ENCODE peak calls at places on chromosomes 4 and X, in six cellular contexts. One of them, this sample, is unnamed.

GRCh38 chrX:23799469-23800065 is 16.6 kb downstream of the SAT1 start:
- DNase-seq in heart left ventricle: no peak
- DNase-seq in upper lobe of right lung: no peak
- DNase-seq in left ventricle myocardium inferior: no peak
- DNase-seq in Peyer's patch: no peak
- DNase-seq in AG09309: no peak
- DNase-seq in this sample: peak

GRCh38 chr4:141350122-141350904 is 129.6 kb downstream of the ZNF330 start:
- DNase-seq in Peyer's patch: peak
- DNase-seq in AG09309: peak
- DNase-seq in left ventricle myocardium inferior: no peak
- DNase-seq in heart left ventricle: no peak
- DNase-seq in upper lobe of right lung: peak
- DNase-seq in this sample: peak

GRCh38 chrX:19563746-19564145 is 48.4 kb upstream of the MAP3K15 start:
- DNase-seq in heart left ventricle: no peak
- DNase-seq in AG09309: no peak
- DNase-seq in left ventricle myocardium inferior: no peak
- DNase-seq in upper lobe of right lung: no peak
- DNase-seq in Peyer's patch: no peak
- DNase-seq in this sample: no peak

GRCh38 chrX:67922950-67923349 is 379.1 kb downstream of the AR start:
- DNase-seq in heart left ventricle: no peak
- DNase-seq in upper lobe of right lung: no peak
- DNase-seq in left ventricle myocardium inferior: no peak
- DNase-seq in Peyer's patch: no peak
- DNase-seq in AG09309: no peak
- DNase-seq in this sample: no peak

GRCh38 chr4:140497776-140498636 is at the start of gene MGAT4D:
- DNase-seq in upper lobe of right lung: peak
- DNase-seq in AG09309: no peak
- DNase-seq in heart left ventricle: peak
- DNase-seq in Peyer's patch: no peak
- DNase-seq in left ventricle myocardium inferior: no peak
- DNase-seq in this sample: no peak

GRCh38 chrX:115539841-115540240 is 21.1 kb upstream of the PLS3 start:
- DNase-seq in left ventricle myocardium inferior: no peak
- DNase-seq in upper lobe of right lung: no peak
- DNase-seq in AG09309: no peak
- DNase-seq in heart left ventricle: no peak
- DNase-seq in Peyer's patch: no peak
- DNase-seq in this sample: no peak

GRCh38 chrX:47232803-47233332 is at the start of gene USP11:
- DNase-seq in heart left ventricle: peak
- DNase-seq in AG09309: no peak
- DNase-seq in Peyer's patch: peak
- DNase-seq in upper lobe of right lung: peak
- DNase-seq in left ventricle myocardium inferior: no peak
- DNase-seq in this sample: peak

GRCh38 chr4:69360271-69360670 is 80.0 kb downstream of the UGT2B28 start:
- DNase-seq in AG09309: no peak
- DNase-seq in left ventricle myocardium inferior: no peak
- DNase-seq in heart left ventricle: no peak
- DNase-seq in upper lobe of right lung: no peak
- DNase-seq in Peyer's patch: no peak
- DNase-seq in this sample: no peak

GRCh38 chrX:22165732-22166457 is 106.8 kb upstream of the CBLL2 start:
- DNase-seq in left ventricle myocardium inferior: no peak
- DNase-seq in upper lobe of right lung: no peak
- DNase-seq in heart left ventricle: no peak
- DNase-seq in AG09309: no peak
- DNase-seq in Peyer's patch: no peak
- DNase-seq in this sample: peak

GRCh38 chr4:2337896-2338295 is 76.0 kb upstream of the MXD4 start:
- DNase-seq in heart left ventricle: no peak
- DNase-seq in left ventricle myocardium inferior: no peak
- DNase-seq in AG09309: no peak
- DNase-seq in upper lobe of right lung: no peak
- DNase-seq in Peyer's patch: no peak
- DNase-seq in this sample: no peak

DNA sequence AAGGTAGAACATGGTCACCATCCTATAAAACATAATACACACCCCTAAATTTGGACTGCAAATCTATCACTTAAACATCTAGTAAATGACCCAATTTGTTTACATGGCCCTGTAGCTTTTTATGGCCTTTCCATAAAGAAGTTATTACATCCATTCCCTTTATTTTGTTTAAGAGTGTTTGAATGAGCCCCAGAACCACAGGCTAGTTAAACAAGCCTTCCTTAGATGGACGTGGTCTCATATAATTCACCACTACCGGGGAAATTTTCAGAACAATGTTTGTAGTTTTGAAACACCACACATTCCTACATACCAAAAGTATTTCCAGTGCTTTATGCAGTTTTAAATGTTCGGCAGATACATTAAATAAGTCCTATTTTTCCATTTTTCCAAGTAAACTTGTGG is 12.3 kb downstream of the PDGFC start:
- DNase-seq in heart left ventricle: no peak
- DNase-seq in AG09309: peak
- DNase-seq in upper lobe of right lung: no peak
- DNase-seq in Peyer's patch: no peak
- DNase-seq in left ventricle myocardium inferior: no peak
- DNase-seq in this sample: peak
- H3K4me3 ChIP-seq in heart left ventricle: no peak
- H3K4me3 ChIP-seq in AG09309: no peak
- H3K4me3 ChIP-seq in upper lobe of right lung: no peak
- H3K4me3 ChIP-seq in Peyer's patch: no peak
- H3K4me3 ChIP-seq in left ventricle myocardium inferior: no peak
- H3K4me3 ChIP-seq in this sample: no peak

DNA sequence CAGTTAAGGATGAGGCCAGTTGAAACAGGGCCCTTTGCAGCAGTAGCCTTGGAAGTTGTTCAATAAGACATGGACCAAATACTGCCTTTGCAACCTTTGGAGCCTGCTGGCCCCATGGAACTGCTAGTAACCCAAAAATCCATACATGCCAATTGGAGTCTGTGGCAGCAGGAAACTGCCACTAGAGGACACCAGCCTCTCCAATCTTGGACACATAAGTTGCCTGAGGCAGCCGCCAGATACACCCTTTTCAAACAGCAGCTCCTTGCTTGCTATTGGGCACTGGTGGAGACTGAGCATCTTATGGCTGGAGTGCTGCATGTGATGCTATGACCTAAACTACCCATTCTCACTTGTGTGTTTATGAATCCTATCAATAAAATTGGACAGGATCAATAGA is 14.8 kb upstream of the LAP3 start:
- DNase-seq in left ventricle myocardium inferior: no peak
- DNase-seq in Peyer's patch: no peak
- DNase-seq in AG09309: no peak
- DNase-seq in heart left ventricle: no peak
- DNase-seq in upper lobe of right lung: no peak
- DNase-seq in this sample: no peak
- TF ChIP-seq CTCF in left ventricle myocardium inferior: peak
- TF ChIP-seq CTCF in Peyer's patch: no peak
- TF ChIP-seq CTCF in AG09309: no peak
- TF ChIP-seq CTCF in heart left ventricle: no peak
- TF ChIP-seq CTCF in upper lobe of right lung: no peak
- TF ChIP-seq CTCF in this sample: peak

GRCh38 chr4:133799916-133800315 is 401.7 kb downstream of the PABPC4L start:
- DNase-seq in upper lobe of right lung: no peak
- DNase-seq in AG09309: no peak
- DNase-seq in heart left ventricle: no peak
- DNase-seq in left ventricle myocardium inferior: no peak
- DNase-seq in Peyer's patch: no peak
- DNase-seq in this sample: no peak

GRCh38 chr4:133802741-133803140 is 398.8 kb downstream of the PABPC4L start:
- DNase-seq in left ventricle myocardium inferior: no peak
- DNase-seq in AG09309: no peak
- DNase-seq in Peyer's patch: no peak
- DNase-seq in upper lobe of right lung: no peak
- DNase-seq in heart left ventricle: no peak
- DNase-seq in this sample: peak

GRCh38 chr4:133801858-133802257 is 399.7 kb downstream of the PABPC4L start:
- DNase-seq in heart left ventricle: no peak
- DNase-seq in left ventricle myocardium inferior: no peak
- DNase-seq in Peyer's patch: no peak
- DNase-seq in AG09309: no peak
- DNase-seq in upper lobe of right lung: no peak
- DNase-seq in this sample: peak

GRCh38 chr4:133800966-133801365 is 400.6 kb downstream of the PABPC4L start:
- DNase-seq in Peyer's patch: no peak
- DNase-seq in heart left ventricle: no peak
- DNase-seq in left ventricle myocardium inferior: no peak
- DNase-seq in AG09309: no peak
- DNase-seq in upper lobe of right lung: no peak
- DNase-seq in this sample: no peak
- H3K4me3 ChIP-seq in Peyer's patch: no peak
- H3K4me3 ChIP-seq in heart left ventricle: no peak
- H3K4me3 ChIP-seq in left ventricle myocardium inferior: no peak
- H3K4me3 ChIP-seq in AG09309: no peak
- H3K4me3 ChIP-seq in upper lobe of right lung: no peak
- H3K4me3 ChIP-seq in this sample: no peak

DNA sequence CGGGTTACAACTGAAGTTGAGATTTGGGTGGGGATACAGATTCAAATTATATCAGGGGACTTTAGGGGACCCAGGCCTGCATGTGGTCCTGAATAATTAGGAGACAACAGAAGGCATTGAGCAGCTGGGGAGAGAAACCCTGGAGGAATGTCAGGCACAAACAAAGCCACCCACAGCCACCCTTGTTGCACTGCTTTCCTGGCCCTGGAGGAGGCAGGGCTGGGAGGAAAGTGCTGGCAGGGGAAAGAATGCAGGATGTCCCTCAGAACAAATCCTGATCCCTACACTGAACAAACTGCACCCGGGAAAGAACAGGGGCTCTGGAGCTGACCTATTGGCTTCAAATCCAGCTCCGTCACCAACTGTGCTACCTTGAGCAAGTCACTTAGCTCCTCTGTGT is 214.1 kb upstream of the ATP6AP2 start:
- DNase-seq in heart left ventricle: no peak
- DNase-seq in left ventricle myocardium inferior: no peak
- DNase-seq in upper lobe of right lung: no peak
- DNase-seq in AG09309: no peak
- DNase-seq in Peyer's patch: no peak
- DNase-seq in this sample: no peak
- TF ChIP-seq CTCF in heart left ventricle: no peak
- TF ChIP-seq CTCF in left ventricle myocardium inferior: no peak
- TF ChIP-seq CTCF in upper lobe of right lung: no peak
- TF ChIP-seq CTCF in AG09309: no peak
- TF ChIP-seq CTCF in Peyer's patch: no peak
- TF ChIP-seq CTCF in this sample: no peak

GRCh38 chr4:574346-575161 is 1.5 kb downstream of the TMEM271 start:
- DNase-seq in left ventricle myocardium inferior: no peak
- DNase-seq in AG09309: no peak
- DNase-seq in heart left ventricle: no peak
- DNase-seq in upper lobe of right lung: no peak
- DNase-seq in Peyer's patch: no peak
- DNase-seq in this sample: no peak

GRCh38 chr4:573122-573892 is 2.8 kb downstream of the TMEM271 start:
- DNase-seq in AG09309: no peak
- DNase-seq in heart left ventricle: no peak
- DNase-seq in Peyer's patch: no peak
- DNase-seq in upper lobe of right lung: no peak
- DNase-seq in left ventricle myocardium inferior: no peak
- DNase-seq in this sample: no peak

GRCh38 chr4:576991-577498 is 950 bp upstream of the TMEM271 start:
- DNase-seq in heart left ventricle: no peak
- DNase-seq in left ventricle myocardium inferior: no peak
- DNase-seq in upper lobe of right lung: no peak
- DNase-seq in Peyer's patch: no peak
- DNase-seq in AG09309: no peak
- DNase-seq in this sample: no peak

GRCh38 chr4:576245-576821 is at the start of gene TMEM271:
- DNase-seq in heart left ventricle: no peak
- DNase-seq in AG09309: no peak
- DNase-seq in left ventricle myocardium inferior: no peak
- DNase-seq in upper lobe of right lung: no peak
- DNase-seq in Peyer's patch: no peak
- DNase-seq in this sample: no peak

DNA sequence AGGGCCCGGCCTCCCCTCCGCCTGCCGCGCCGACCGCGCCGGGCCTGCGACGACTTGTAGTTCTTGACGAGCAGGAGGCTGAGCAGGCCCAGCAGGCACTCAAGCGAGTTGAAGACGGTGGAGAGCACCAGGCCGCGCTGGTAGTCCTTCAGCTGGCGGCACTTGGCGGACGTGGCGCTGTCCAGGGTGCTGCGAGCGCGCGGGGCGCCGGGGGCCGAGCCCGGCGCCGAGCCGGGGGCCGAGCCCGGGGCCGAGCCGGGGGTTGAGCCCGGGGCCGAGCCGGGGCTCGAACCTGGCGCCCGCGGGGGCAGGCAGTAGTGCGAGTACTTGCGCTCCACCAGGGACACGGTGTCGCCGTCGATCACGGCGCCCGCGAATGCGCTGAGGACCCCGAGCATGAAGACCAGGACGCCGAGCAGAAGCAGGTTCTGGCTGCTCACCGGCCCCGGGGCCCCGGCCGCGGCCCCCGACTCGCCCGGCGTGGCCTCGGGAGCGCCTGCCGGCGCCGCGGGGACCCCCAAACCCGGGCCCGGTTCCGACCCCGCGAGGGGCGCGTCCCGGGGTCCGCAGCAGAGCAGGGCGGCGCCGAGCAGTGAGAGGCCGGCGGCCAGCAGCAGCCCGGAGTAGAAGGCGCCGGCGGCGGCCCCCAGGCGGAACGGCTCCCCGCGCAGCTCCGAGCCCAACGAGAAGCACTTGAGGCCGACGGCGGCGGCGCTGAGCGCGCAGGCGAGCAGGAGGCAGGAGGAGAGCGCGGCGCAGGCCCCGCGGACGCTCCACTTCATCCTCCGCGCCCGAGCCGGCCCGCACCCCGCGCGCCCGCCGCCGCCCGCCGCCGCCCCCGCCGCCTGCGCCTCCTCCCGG is 584 bp downstream of the TMEM271 start:
- DNase-seq in upper lobe of right lung: no peak
- DNase-seq in Peyer's patch: no peak
- DNase-seq in left ventricle myocardium inferior: no peak
- DNase-seq in heart left ventricle: no peak
- DNase-seq in AG09309: peak
- DNase-seq in this sample: peak
- H3K4me3 ChIP-seq in upper lobe of right lung: no peak
- H3K4me3 ChIP-seq in Peyer's patch: no peak
- H3K4me3 ChIP-seq in left ventricle myocardium inferior: peak
- H3K4me3 ChIP-seq in heart left ventricle: no peak
- H3K4me3 ChIP-seq in AG09309: no peak
- H3K4me3 ChIP-seq in this sample: no peak

DNA sequence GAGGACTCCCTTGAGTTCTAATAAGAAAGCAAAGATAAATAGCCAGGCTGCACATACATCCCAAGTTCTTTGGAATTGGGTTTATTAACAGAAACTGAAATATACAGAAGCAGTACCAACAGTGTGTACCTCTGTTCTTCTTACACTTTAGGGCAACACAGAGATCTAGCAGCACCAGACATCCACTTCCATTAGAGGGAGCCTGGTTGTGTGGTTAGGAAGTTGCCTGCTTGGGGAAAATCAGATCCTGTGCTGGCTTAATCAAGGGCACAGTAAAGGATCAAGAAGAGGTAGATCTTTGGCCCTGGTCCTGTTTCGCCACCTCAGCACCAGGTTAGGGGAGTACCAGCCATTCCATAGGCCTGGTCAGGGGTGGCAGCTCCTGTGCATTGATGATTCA is 231.1 kb upstream of the ARHGAP24 start:
- DNase-seq in AG09309: no peak
- DNase-seq in Peyer's patch: no peak
- DNase-seq in heart left ventricle: no peak
- DNase-seq in left ventricle myocardium inferior: no peak
- DNase-seq in upper lobe of right lung: no peak
- DNase-seq in this sample: no peak
- TF ChIP-seq CTCF in AG09309: no peak
- TF ChIP-seq CTCF in Peyer's patch: no peak
- TF ChIP-seq CTCF in heart left ventricle: no peak
- TF ChIP-seq CTCF in left ventricle myocardium inferior: peak
- TF ChIP-seq CTCF in upper lobe of right lung: no peak
- TF ChIP-seq CTCF in this sample: no peak

This sample was measured in astrocyte of the spinal cord.